ENCODE peak calls at places on chromosomes 4 and X, in five cellular contexts. F, L, O, U and J are unnamed samples.

GRCh38 chr4:169099775-169100180 is 89.7 kb upstream of the CBR4 start:
- DNase-seq in F (no peak), L (no peak), O (no peak), U (no peak), J (no peak)

GRCh38 chr4:140141196-140141845 is 12.7 kb downstream of the MAML3 start:
- DNase-seq in F (no peak), L (no peak), O (no peak), U (no peak), J (no peak)

GRCh38 chrX:11064851-11065600 is 46.1 kb upstream of the HCCS start:
- DNase-seq in F (no peak), L (no peak), O (no peak), U (peak), J (no peak)

GRCh38 chr4:2250003-2250763 is 8.3 kb upstream of the HAUS3 start:
- DNase-seq in F (no peak), L (no peak), O (peak), U (no peak), J (peak)

GRCh38 chr4:4333265-4333706 is 43.2 kb downstream of the ZBTB49 start:
- DNase-seq in F (no peak), L (no peak), O (no peak), U (peak), J (no peak)

GRCh38 chr4:8904666-8905065 is 33.0 kb upstream of the HMX1 start:
- DNase-seq in F (no peak), L (no peak), O (no peak), U (no peak), J (no peak)

GRCh38 chr4:180828455-180829018 is 1414.7 kb upstream of the TENM3 start:
- DNase-seq in F (peak), L (no peak), O (no peak), U (peak), J (peak)

GRCh38 chrX:151852294-151852693 is 60.4 kb upstream of the MAGEA4 start:
- DNase-seq in F (no peak), L (no peak), O (no peak), U (no peak), J (no peak)

GRCh38 chrX:64994131-64994798 is 18.0 kb upstream of the ZC4H2 start:
- DNase-seq in F (no peak), L (no peak), O (no peak), U (no peak), J (no peak)

GRCh38 chr4:107757860-107758476 is 37.9 kb upstream of the PAPSS1 start:
- DNase-seq in F (no peak), L (no peak), O (no peak), U (no peak), J (no peak)

GRCh38 chr4:84920591-84920990 is 45.9 kb downstream of the WDFY3 start:
- DNase-seq in F (no peak), L (no peak), O (no peak), U (peak), J (no peak)

GRCh38 chr4:106914223-106914622 is 121.9 kb downstream of the DKK2 start:
- DNase-seq in F (no peak), L (no peak), O (no peak), U (peak), J (no peak)

GRCh38 chr4:7652451-7652871 is 217.7 kb upstream of the PSAPL1 start:
- DNase-seq in F (no peak), L (no peak), O (no peak), U (no peak), J (no peak)

GRCh38 chr4:91454111-91454510 is 849.7 kb upstream of the GRID2 start:
- DNase-seq in F (no peak), L (no peak), O (no peak), U (no peak), J (no peak)

GRCh38 chr4:76210502-76210901 is 3.1 kb downstream of the SCARB2 start:
- DNase-seq in F (no peak), L (no peak), O (no peak), U (no peak), J (no peak)

GRCh38 chr4:88655226-88655625 is 42.4 kb downstream of the NAP1L5 start:
- DNase-seq in F (no peak), L (no peak), O (no peak), U (no peak), J (no peak)

GRCh38 chr4:156335721-156336120 is 382.1 kb upstream of the CTSO start:
- DNase-seq in F (no peak), L (no peak), O (no peak), U (no peak), J (no peak)